ENCODE peak calls at places on chromosomes 3 and 15, in eight cellular contexts. S is cardiac muscle cell, K is right atrium auricular region, N is fibroblast of mammary gland, B is neural crest cell, Q is endothelial cell, X is AG04449, J is GM10248. V is an unnamed sample.

GRCh38 chr15:59306520-59307163 is 66.0 kb downstream of the MYO1E start:
- DNase-seq in J (no peak), K (no peak), S (no peak), Q (no peak), X (no peak), B (no peak), N (peak), V (peak)

GRCh38 chr3:21533047-21533446 is 218.0 kb downstream of the ZNF385D start:
- DNase-seq in Q (no peak), J (no peak), N (peak), S (no peak), B (no peak), K (no peak), X (no peak), V (no peak)

GRCh38 chr3:139236336-139236735 is 107.5 kb upstream of the MRPS22 start:
- DNase-seq in K (no peak), X (no peak), J (no peak), N (no peak), S (no peak), B (no peak), Q (no peak), V (no peak)

GRCh38 chr15:90402230-90402629 is 14.2 kb downstream of the IQGAP1 start:
- DNase-seq in J (no peak), B (no peak), N (peak), S (no peak), K (peak), Q (no peak), X (no peak), V (peak)

GRCh38 chr3:141279074-141279945 is 47.7 kb downstream of the PXYLP1 start:
- DNase-seq in X (no peak), J (peak), N (peak), B (no peak), S (peak), Q (no peak), K (peak), V (peak)

GRCh38 chr3:10933021-10933420 is 59.5 kb upstream of the SLC6A1 start:
- DNase-seq in N (no peak), K (no peak), J (no peak), Q (no peak), X (no peak), S (no peak), B (no peak), V (no peak)

GRCh38 chr3:173529062-173529711 is 131.6 kb downstream of the NLGN1 start:
- DNase-seq in N (peak), K (no peak), B (no peak), X (no peak), J (peak), S (peak), Q (peak), V (peak)

GRCh38 chr15:74933573-74933972 is 4.3 kb downstream of the COX5A start:
- DNase-seq in X (no peak), K (no peak), S (no peak), N (no peak), J (no peak), B (no peak), Q (no peak), V (no peak)

GRCh38 chr3:117562000-117562399 is 852.4 kb downstream of the TUSC7 start:
- DNase-seq in S (peak), Q (no peak), B (no peak), X (no peak), K (no peak), J (no peak), N (no peak), V (no peak)

GRCh38 chr15:64096486-64097431 is 977 bp downstream of the SNX1 start:
- DNase-seq in Q (no peak), S (peak), J (no peak), X (no peak), N (peak), B (no peak), K (no peak), V (peak)
- TF ChIP-seq CTCF in Q (no peak), S (peak), J (no peak), X (no peak), N (peak), B (peak), K (no peak), V (peak)

GRCh38 chr3:157871248-157871647 is 235.0 kb downstream of the SHOX2 start:
- DNase-seq in N (no peak), B (no peak), J (no peak), S (no peak), Q (no peak), X (no peak), K (no peak), V (no peak)

GRCh38 chr3:157871838-157872497 is 234.3 kb downstream of the SHOX2 start:
- DNase-seq in B (no peak), K (no peak), Q (no peak), X (no peak), N (no peak), S (no peak), J (no peak), V (no peak)

GRCh38 chr3:157868881-157869280 is 237.3 kb downstream of the SHOX2 start:
- DNase-seq in Q (no peak), B (no peak), S (no peak), K (no peak), X (no peak), N (no peak), J (no peak), V (no peak)

GRCh38 chr3:157876556-157876955 is 229.7 kb downstream of the SHOX2 start:
- DNase-seq in B (no peak), N (no peak), K (no peak), S (no peak), Q (no peak), J (no peak), X (no peak), V (no peak)

DNA sequence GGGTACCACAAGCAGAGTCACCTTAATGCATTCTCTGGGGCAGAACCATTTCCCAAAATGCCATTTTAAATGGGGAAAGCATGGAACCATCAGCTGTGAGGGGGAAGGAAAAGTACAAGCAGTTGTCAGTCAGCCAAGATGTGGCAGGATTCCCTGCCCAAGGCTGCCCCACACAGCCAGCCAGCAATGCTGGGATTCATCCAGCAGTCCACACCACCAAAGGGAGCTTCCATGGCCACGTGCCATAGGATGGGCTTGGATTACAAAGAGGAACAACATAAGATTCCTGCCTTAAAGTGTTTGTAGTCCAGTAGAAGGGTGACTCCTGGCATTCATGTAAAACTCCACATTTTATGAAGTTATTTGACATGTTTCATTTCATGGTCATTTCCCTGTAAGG is 233.3 kb downstream of the SHOX2 start:
- DNase-seq in J (no peak), Q (no peak), S (no peak), X (no peak), K (no peak), N (no peak), B (no peak), V (peak)
- TF ChIP-seq CTCF in J (no peak), Q (no peak), S (no peak), X (no peak), K (no peak), N (no peak), B (no peak), V (no peak)

GRCh38 chr15:72532991-72533601 is 59.0 kb downstream of the ARIH1 start:
- DNase-seq in K (no peak), B (no peak), X (no peak), S (no peak), Q (peak), J (no peak), N (no peak), V (peak)
- TF ChIP-seq CTCF in K (no peak), B (peak), X (no peak), S (peak), Q (peak), J (peak), N (peak), V (peak)

GRCh38 chr3:187722206-187722612 is 19.9 kb upstream of the RTP2 start:
- DNase-seq in B (no peak), Q (no peak), J (no peak), N (no peak), X (no peak), S (no peak), K (no peak), V (no peak)
- TF ChIP-seq CTCF in B (no peak), Q (peak), J (no peak), N (peak), X (no peak), S (no peak), K (no peak), V (no peak)

DNA sequence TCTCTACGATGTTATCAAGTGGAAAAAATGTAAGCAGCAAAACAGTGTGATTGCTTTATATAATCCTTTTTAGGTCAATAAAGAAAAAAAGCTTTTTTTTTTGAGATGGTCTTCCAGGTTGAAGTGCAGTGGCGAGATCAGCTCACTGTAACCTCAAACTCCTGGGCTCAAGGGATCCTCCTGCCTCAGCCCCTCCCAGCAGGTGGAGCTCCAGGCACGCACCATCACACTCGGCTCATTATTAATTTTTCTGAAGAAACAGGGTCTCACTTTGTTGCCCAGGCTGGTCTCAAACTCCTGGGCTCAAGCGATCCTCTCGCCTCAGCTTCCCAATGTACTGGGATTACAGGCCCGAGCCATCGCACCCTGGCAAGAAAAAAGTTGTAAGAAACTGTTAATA is 17.3 kb downstream of the RNF168 start:
- DNase-seq in J (no peak), K (no peak), Q (peak), B (no peak), N (peak), X (no peak), S (no peak), V (peak)
- TF ChIP-seq CTCF in J (peak), K (peak), Q (no peak), B (peak), N (peak), X (peak), S (peak), V (peak)

GRCh38 chr15:66844041-66844746 is 142.2 kb downstream of the SMAD6 start:
- DNase-seq in Q (no peak), N (no peak), J (no peak), S (peak), B (no peak), X (no peak), K (no peak), V (no peak)

GRCh38 chr15:66843581-66843980 is 141.5 kb downstream of the SMAD6 start:
- DNase-seq in B (no peak), S (no peak), X (no peak), N (no peak), J (no peak), Q (no peak), K (no peak), V (no peak)

GRCh38 chr15:66840615-66841014 is 138.6 kb downstream of the SMAD6 start:
- DNase-seq in X (no peak), S (no peak), K (no peak), B (no peak), J (no peak), Q (no peak), N (no peak), V (no peak)

GRCh38 chr15:66842710-66843441 is 140.8 kb downstream of the SMAD6 start:
- DNase-seq in X (no peak), S (peak), Q (no peak), N (peak), B (peak), K (peak), J (no peak), V (peak)

GRCh38 chr15:66841953-66842681 is 140.1 kb downstream of the SMAD6 start:
- DNase-seq in S (peak), J (no peak), K (peak), X (peak), N (peak), B (no peak), Q (peak), V (peak)
- TF ChIP-seq CTCF in S (no peak), J (no peak), K (no peak), X (no peak), N (no peak), B (no peak), Q (no peak), V (no peak)

DNA sequence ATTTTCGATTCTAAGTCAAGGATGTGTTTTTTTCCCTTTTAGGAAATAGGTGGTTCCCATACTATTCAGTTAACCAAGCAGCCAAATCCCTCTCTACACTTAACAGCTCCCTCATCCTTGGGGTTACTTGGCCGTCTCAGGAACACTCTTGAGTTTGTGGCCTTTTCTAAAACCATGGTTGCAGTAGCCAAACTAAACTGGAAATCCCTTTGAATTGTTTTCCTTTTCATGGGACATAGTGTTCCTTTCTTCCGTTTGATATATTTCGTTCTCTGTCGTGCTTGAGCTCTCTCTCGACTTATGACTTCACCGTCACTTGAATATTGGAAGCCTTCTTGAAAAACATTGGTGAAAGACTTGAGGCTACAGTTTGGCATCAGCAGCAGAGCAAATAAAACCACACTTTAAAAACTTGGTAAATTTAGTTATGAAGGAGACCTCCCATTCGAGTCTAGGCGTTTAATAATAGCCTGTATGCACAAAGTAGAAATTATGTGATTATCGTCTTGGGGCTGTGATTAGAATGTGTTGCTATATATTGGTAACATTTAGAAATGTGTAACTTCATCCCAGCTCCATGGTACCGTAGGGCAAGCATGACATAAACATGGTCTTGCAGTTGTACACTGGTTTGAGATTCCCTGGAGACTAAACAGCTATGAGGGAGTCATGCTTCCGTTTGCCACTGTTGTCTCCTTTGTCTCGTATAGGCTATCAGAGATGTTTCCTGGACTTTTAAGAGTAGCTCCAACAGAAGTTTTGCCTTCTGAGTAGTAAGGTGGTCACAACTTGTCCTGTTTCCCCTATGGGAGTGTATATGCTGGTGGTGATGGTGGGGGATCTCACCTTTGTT is 122.3 kb downstream of the PTPRG start:
- DNase-seq in K (no peak), J (no peak), B (no peak), Q (no peak), X (no peak), S (no peak), N (peak), V (no peak)
- TF ChIP-seq CTCF in K (no peak), J (no peak), B (no peak), Q (no peak), X (no peak), S (no peak), N (no peak), V (no peak)